ENCODE peak calls at places on chromosomes 2 and 18, in five cellular contexts. T is NCI-H2081, P is cortex of kidney, D is glutamatergic neuron, R is NCI-H2171. A is an unnamed sample.

GRCh38 chr2:121903037-121903689 is 147.7 kb downstream of the TSN start:
- DNase-seq in T (no peak), P (no peak), D (no peak), R (peak), A (peak)

GRCh38 chr2:218395456-218395825 is 4.2 kb upstream of the CTDSP1 start:
- DNase-seq in T (peak), P (no peak), D (no peak), R (no peak), A (no peak)

GRCh38 chr2:224919472-224920110 is 122.7 kb downstream of the DOCK10 start:
- DNase-seq in T (no peak), P (no peak), D (no peak), R (no peak), A (no peak)

GRCh38 chr18:26621161-26622026 is 73.0 kb upstream of the KCTD1 start:
- DNase-seq in T (no peak), P (no peak), D (peak), R (no peak), A (no peak)

GRCh38 chr2:226798422-226799210 is 1.0 kb downstream of the IRS1 start:
- DNase-seq in T (no peak), P (no peak), D (peak), R (no peak), A (no peak)

GRCh38 chr18:43486462-43486861 is 209.2 kb upstream of the SYT4 start:
- DNase-seq in T (no peak), P (no peak), D (peak), R (peak), A (no peak)

GRCh38 chr2:174632847-174633620 is 35.4 kb upstream of the WIPF1 start:
- DNase-seq in T (no peak), P (no peak), D (no peak), R (no peak), A (no peak)

GRCh38 chr2:204972161-204972560 is 426.9 kb downstream of the PARD3B start:
- DNase-seq in T (no peak), P (no peak), D (no peak), R (no peak), A (no peak)

GRCh38 chr2:64751286-64752260 is 97.9 kb upstream of the SERTAD2 start:
- DNase-seq in T (peak), P (peak), D (peak), R (peak), A (peak)

GRCh38 chr2:206245178-206245778 is 29.2 kb upstream of the ZDBF2 start:
- DNase-seq in T (no peak), P (no peak), D (no peak), R (no peak), A (no peak)

GRCh38 chr2:206316141-206316540 is 41.7 kb downstream of the ZDBF2 start:
- DNase-seq in T (no peak), P (no peak), D (no peak), R (no peak), A (no peak)

A was measured in NCI-H2107.